ENCODE peak calls at places on chromosomes 16 and 17, in seven cellular contexts. W is prostate gland; I is HCT116; H is BE2C; L is MG63; A is CD8-positive, alpha-beta memory T cell; M is fibroblast of lung. Z is an unnamed sample.
A peak's percentile ranks its signal among the peaks of the same experiment; 100 is the strongest.

GRCh38 chr16:67000384-67001158 is 12.2 kb downstream of the CES4A start:
- DNase-seq in W (peak; percentile 62), I (no peak), L (no peak), H (peak; percentile 70), M (peak; percentile 18), A (peak; percentile 34), Z (no peak)

GRCh38 chr16:75263963-75264445 is 12.6 kb upstream of the BCAR1 start:
- DNase-seq in W (no peak), I (no peak), H (no peak), A (no peak), M (no peak), L (peak; percentile 50), Z (no peak)

GRCh38 chr17:28701987-28702751 is 9.5 kb downstream of the PROCA1 start:
- DNase-seq in W (no peak), I (no peak), A (no peak), H (no peak), M (no peak), L (no peak), Z (no peak)

GRCh38 chr17:31919802-31920525 is 16.8 kb upstream of the SUZ12 start:
- DNase-seq in L (peak; percentile 23), I (no peak), M (peak; percentile 82), A (no peak), H (no peak), W (no peak), Z (no peak)

GRCh38 chr16:11755022-11755760 is 12.5 kb upstream of the TXNDC11 start:
- DNase-seq in M (no peak), H (no peak), W (no peak), L (no peak), A (no peak), I (no peak), Z (no peak)

GRCh38 chr17:77800832-77801231 is 157.7 kb upstream of the TNRC6C start:
- DNase-seq in I (no peak), A (no peak), H (no peak), W (no peak), M (no peak), L (no peak), Z (no peak)

GRCh38 chr17:7856081-7856791 is 1.1 kb downstream of the NAA38 start:
- DNase-seq in L (no peak), M (peak; percentile 30), I (no peak), H (no peak), W (peak; percentile 53), A (no peak), Z (no peak)

GRCh38 chr16:1069154-1069553 is 3.4 kb upstream of the SSTR5 start:
- DNase-seq in M (no peak), W (no peak), L (peak; percentile 40), A (no peak), I (no peak), H (no peak), Z (no peak)

GRCh38 chr16:86313631-86314030 is 196.7 kb upstream of the FOXF1 start:
- DNase-seq in W (no peak), I (no peak), M (no peak), A (no peak), H (no peak), L (no peak), Z (no peak)

GRCh38 chr16:31460582-31461002 is 1.3 kb downstream of the ARMC5 start:
- DNase-seq in I (peak; percentile 56), M (peak; percentile 50), H (no peak), W (no peak), A (no peak), L (no peak), Z (no peak)

GRCh38 chr16:2981899-2982250 is 1.6 kb upstream of the PKMYT1 start:
- DNase-seq in I (no peak), M (no peak), A (no peak), L (no peak), H (no peak), W (no peak), Z (no peak)

GRCh38 chr16:74871608-74872007 is 97.0 kb upstream of the FA2H start:
- DNase-seq in A (no peak), M (no peak), I (no peak), W (no peak), H (no peak), L (no peak), Z (no peak)

GRCh38 chr16:4511441-4512082 is 27.0 kb downstream of the CDIP1 start:
- DNase-seq in I (no peak), W (peak; percentile 48), M (peak; percentile 24), H (peak; percentile 75), L (peak; percentile 44), A (no peak), Z (no peak)

GRCh38 chr17:83119987-83120864 is 40.8 kb downstream of the METRNL start:
- DNase-seq in I (no peak), W (no peak), M (no peak), L (no peak), A (no peak), H (no peak), Z (no peak)

GRCh38 chr17:82924812-82925211 is 85.0 kb upstream of the ZNF750 start:
- DNase-seq in L (no peak), A (no peak), H (no peak), I (peak; percentile 10), W (no peak), M (no peak), Z (no peak)

GRCh38 chr17:34024303-34025178 is 230.5 kb upstream of the CCL2 start:
- DNase-seq in M (no peak), L (no peak), A (no peak), I (no peak), H (no peak), W (no peak), Z (no peak)

GRCh38 chr16:71421911-71422310 is 19.9 kb downstream of the TLE7 start:
- DNase-seq in A (no peak), W (no peak), I (peak; percentile 26), M (no peak), L (no peak), H (peak; percentile 40), Z (no peak)

GRCh38 chr17:30021708-30022317 is 80.4 kb downstream of the EFCAB5 start:
- DNase-seq in L (peak; percentile 1), I (peak; percentile 37), W (peak; percentile 15), M (peak; percentile 41), H (peak; percentile 33), A (no peak), Z (peak; percentile 28)

GRCh38 chr17:1495265-1495664 is 2.8 kb upstream of the MYO1C start:
- DNase-seq in A (no peak), I (no peak), W (peak; percentile 84), H (no peak), L (peak; percentile 52), M (peak; percentile 53), Z (no peak)

GRCh38 chr17:46979023-46979870 is at the start of gene RPRML:
- DNase-seq in M (peak; percentile 27), W (no peak), L (peak; percentile 75), I (no peak), A (no peak), H (peak; percentile 74), Z (no peak)

DNA sequence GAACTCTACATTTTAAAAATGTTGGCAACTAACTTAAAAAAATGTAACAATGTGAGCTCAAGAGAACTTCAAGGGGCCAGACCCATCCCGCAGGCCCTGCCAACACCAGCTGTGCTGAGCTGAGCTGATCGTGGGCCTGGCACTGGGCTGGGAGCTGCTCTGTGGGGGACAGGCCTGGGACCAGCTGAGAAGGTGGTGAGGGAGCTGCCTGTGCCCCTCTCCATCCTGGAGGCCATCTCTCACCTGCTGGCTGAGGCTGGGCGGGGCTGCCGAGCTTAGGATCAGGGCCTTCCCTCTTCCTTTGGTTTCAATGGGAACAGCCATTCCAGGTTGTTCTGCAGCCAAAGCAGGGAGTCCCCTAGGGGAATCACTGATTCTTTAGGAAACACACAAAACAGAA is 58.2 kb downstream of the IL21R start:
- DNase-seq in H (no peak), I (no peak), M (no peak), L (no peak), W (no peak), A (no peak), Z (no peak)
- H3K36me3 ChIP-seq in H (peaks cover 41% of the 10 kb centered on the region), I (peaks cover 3% of the 10 kb centered on the region), M (peaks cover 24% of the 10 kb centered on the region), L (peaks cover 57% of the 10 kb centered on the region), W (peaks cover 24% of the 10 kb centered on the region), A (peaks cover 5% of the 10 kb centered on the region), Z (no peaks in the 10 kb centered on the region)

GRCh38 chr17:18186271-18186982 is 2.8 kb downstream of the ALKBH5 start:
- DNase-seq in M (peak; percentile 55), A (no peak), H (no peak), L (peak; percentile 32), I (no peak), W (no peak), Z (no peak)
- H3K36me3 ChIP-seq in M (peaks cover 4% of the 10 kb centered on the region), A (peaks cover 14% of the 10 kb centered on the region), H (peaks cover 11% of the 10 kb centered on the region), L (peaks cover 34% of the 10 kb centered on the region), I (peaks cover 22% of the 10 kb centered on the region), W (no peaks in the 10 kb centered on the region), Z (peaks cover 2% of the 10 kb centered on the region)

DNA sequence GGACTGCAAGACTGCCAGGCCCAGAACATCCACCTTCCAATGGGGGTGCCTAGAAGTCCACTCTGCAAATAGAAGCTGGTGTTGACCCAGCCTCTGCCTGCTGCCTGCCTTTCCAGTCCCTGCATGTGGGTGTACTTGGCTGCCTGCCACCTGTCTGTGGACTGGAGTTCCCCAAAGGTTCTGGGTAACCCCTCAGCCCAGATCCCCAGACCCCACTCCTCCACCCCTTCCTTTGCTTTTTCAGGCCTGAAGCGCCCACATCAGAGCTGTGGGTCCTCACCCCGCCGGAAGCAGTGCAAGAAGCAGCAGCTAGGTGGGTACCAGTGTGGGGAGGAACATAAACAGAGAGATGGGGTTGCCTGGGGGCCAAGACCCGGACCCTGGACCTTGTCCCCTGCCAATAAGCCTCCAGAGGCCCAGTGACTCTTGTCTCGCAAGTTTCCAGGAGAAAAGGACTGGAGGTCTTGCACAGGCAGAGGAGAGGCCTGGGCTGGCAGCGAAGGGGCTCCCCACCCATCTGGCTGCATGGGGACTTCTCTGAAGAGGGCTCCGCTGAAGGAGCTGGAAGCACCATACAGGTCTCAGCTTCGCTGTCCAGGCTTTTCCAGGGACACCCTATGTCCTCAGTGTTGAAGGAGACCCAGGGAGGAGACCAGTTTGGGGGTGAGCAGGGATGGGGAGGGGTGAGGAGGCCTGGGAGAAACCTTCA is 34.3 kb downstream of the NLRC5 start:
- DNase-seq in I (no peak), H (no peak), A (peak; percentile 57), M (no peak), W (no peak), L (no peak), Z (no peak)
- H3K36me3 ChIP-seq in I (no peaks in the 10 kb centered on the region), H (no peaks in the 10 kb centered on the region), A (peaks cover 42% of the 10 kb centered on the region), M (peaks cover 31% of the 10 kb centered on the region), W (no peaks in the 10 kb centered on the region), L (peaks cover 14% of the 10 kb centered on the region), Z (no peaks in the 10 kb centered on the region)

GRCh38 chr16:84843149-84844048 is 23.6 kb downstream of the CRISPLD2 start:
- DNase-seq in M (no peak), H (no peak), W (no peak), A (no peak), L (no peak), I (no peak), Z (no peak)

GRCh38 chr16:84845496-84846002 is 25.8 kb downstream of the CRISPLD2 start:
- DNase-seq in I (no peak), L (peak; percentile 22), A (no peak), M (no peak), W (no peak), H (peak; percentile 35), Z (no peak)

GRCh38 chr16:84844049-84844350 is 24.2 kb downstream of the CRISPLD2 start:
- DNase-seq in H (no peak), A (no peak), I (no peak), L (peak; percentile 65), W (no peak), M (no peak), Z (no peak)

GRCh38 chr16:84842516-84843148 is 22.8 kb downstream of the CRISPLD2 start:
- DNase-seq in M (no peak), I (no peak), W (no peak), A (no peak), L (no peak), H (no peak), Z (no peak)

GRCh38 chr16:84844561-84845495 is 25.0 kb downstream of the CRISPLD2 start:
- DNase-seq in M (no peak), L (no peak), W (no peak), H (no peak), A (no peak), I (no peak), Z (no peak)
- H3K36me3 ChIP-seq in M (peaks cover 4% of the 10 kb centered on the region), L (no peaks in the 10 kb centered on the region), W (no peaks in the 10 kb centered on the region), H (no peaks in the 10 kb centered on the region), A (no peaks in the 10 kb centered on the region), I (no peaks in the 10 kb centered on the region), Z (no peaks in the 10 kb centered on the region)

Z was measured in Panc1.